ENCODE peak calls at places on chromosomes 6 and 20, in seven cellular contexts. O is body of pancreas, L is HFFc6, Z is neural progenitor cell, I is heart left ventricle, V is left ventricle myocardium inferior, J is GM20000. K is an unnamed sample.

GRCh38 chr6:35911871-35912653 is 8.8 kb downstream of the SRPK1 start:
- DNase-seq in L (no peak), I (no peak), J (no peak), O (no peak), Z (no peak), V (no peak), K (no peak)

GRCh38 chr6:166998256-166999144 is 697 bp upstream of the CEP43 start:
- DNase-seq in Z (peak; percentile 49), L (no peak), O (peak; percentile 16), V (peak; percentile 26), I (peak; percentile 31), J (peak; percentile 46), K (peak; percentile 13)

GRCh38 chr20:830011-830521 is 3.4 kb upstream of the FAM110A start:
- DNase-seq in J (no peak), V (no peak), I (no peak), Z (no peak), L (peak; percentile 48), O (no peak), K (no peak)

GRCh38 chr6:11044712-11045167 is 635 bp upstream of the ELOVL2 start:
- DNase-seq in L (no peak), O (no peak), Z (no peak), I (no peak), V (no peak), J (no peak), K (no peak)

GRCh38 chr6:139028658-139029469 is at the start of gene ABRACL:
- DNase-seq in Z (peak; percentile 52), I (peak; percentile 72), O (peak; percentile 69), V (peak; percentile 57), L (peak; percentile 11), J (peak; percentile 89), K (peak; percentile 61)

GRCh38 chr20:20085071-20085470 is 32.7 kb downstream of the CFAP61 start:
- DNase-seq in J (no peak), L (no peak), Z (no peak), V (peak; percentile 77), I (peak; percentile 74), O (no peak), K (peak; percentile 67)

GRCh38 chr20:13113731-13114130 is 105.0 kb downstream of the SPTLC3 start:
- DNase-seq in J (no peak), L (no peak), O (no peak), I (no peak), V (no peak), Z (no peak), K (no peak)

GRCh38 chr20:21513881-21514540 is at the start of gene NKX2-2:
- DNase-seq in I (no peak), O (no peak), Z (peak; percentile 49), V (no peak), L (no peak), J (peak; percentile 50), K (no peak)

GRCh38 chr6:42095776-42096541 is 45.6 kb downstream of the TAF8 start:
- DNase-seq in I (no peak), Z (peak; percentile 28), V (no peak), L (no peak), J (no peak), O (no peak), K (no peak)

GRCh38 chr6:128410584-128410983 is 109.8 kb downstream of the PTPRK start:
- DNase-seq in Z (no peak), O (no peak), V (no peak), J (no peak), I (no peak), L (no peak), K (no peak)

GRCh38 chr6:161439093-161439492 is 165.2 kb upstream of the AGPAT4 start:
- DNase-seq in Z (no peak), L (no peak), J (no peak), O (peak; percentile 90), I (peak; percentile 71), V (peak; percentile 59), K (peak; percentile 48)

GRCh38 chr20:44714701-44715494 is at the start of gene CCN5:
- DNase-seq in V (peak; percentile 92), O (peak; percentile 87), J (no peak), I (peak; percentile 89), Z (no peak), L (peak; percentile 62), K (peak; percentile 93)

GRCh38 chr6:104941694-104942177 is 15.2 kb upstream of the LIN28B start:
- DNase-seq in O (no peak), L (no peak), I (no peak), J (no peak), V (no peak), Z (peak; percentile 34), K (no peak)

GRCh38 chr6:113102761-113103160 is 754.4 kb upstream of the MARCKS start:
- DNase-seq in Z (no peak), V (no peak), I (no peak), J (no peak), O (no peak), L (peak; percentile 11), K (peak; percentile 5)

GRCh38 chr6:89678531-89678930 is 40.0 kb upstream of the LYRM2 start:
- DNase-seq in J (no peak), L (no peak), Z (no peak), V (no peak), O (no peak), I (no peak), K (no peak)

GRCh38 chr6:76684881-76685280 is 612.4 kb upstream of the IMPG1 start:
- DNase-seq in O (no peak), L (no peak), J (no peak), V (no peak), Z (peak; percentile 24), I (no peak), K (no peak)

GRCh38 chr6:84575264-84575663 is 189.1 kb downstream of the TBX18 start:
- DNase-seq in I (no peak), Z (no peak), O (no peak), J (peak; percentile 10), L (peak; percentile 84), V (no peak), K (no peak)

GRCh38 chr20:21243811-21244210 is 59.3 kb upstream of the XRN2 start:
- DNase-seq in V (no peak), O (no peak), J (no peak), Z (no peak), L (no peak), I (no peak), K (no peak)

GRCh38 chr6:140071601-140072062 is 697.2 kb upstream of the CITED2 start:
- DNase-seq in L (peak; percentile 96), O (no peak), Z (no peak), I (no peak), V (no peak), J (no peak), K (no peak)

GRCh38 chr6:169445227-169445626 is 191.6 kb upstream of the THBS2 start:
- DNase-seq in J (no peak), L (no peak), Z (no peak), O (no peak), I (no peak), V (no peak), K (no peak)

GRCh38 chr20:54629632-54630031 is 154.2 kb downstream of the DOK5 start:
- DNase-seq in V (no peak), Z (no peak), O (no peak), L (no peak), J (no peak), I (no peak), K (no peak)

GRCh38 chr6:140415266-140415665 is 1040.8 kb upstream of the CITED2 start:
- DNase-seq in L (no peak), J (no peak), V (no peak), O (no peak), I (no peak), Z (peak; percentile 36), K (no peak)

GRCh38 chr6:14638932-14639875 is 521.6 kb downstream of the CD83 start:
- DNase-seq in J (peak; percentile 38), I (peak; percentile 73), Z (peak; percentile 87), L (no peak), V (peak; percentile 52), O (no peak), K (peak; percentile 79)

GRCh38 chr6:131136021-131136847 is 967 bp downstream of the AKAP7 start:
- DNase-seq in V (no peak), L (peak; percentile 28), I (no peak), J (no peak), O (peak; percentile 19), Z (no peak), K (peak; percentile 26)
- TF ChIP-seq CTCF in V (no peak), L (no peak), I (no peak), J (no peak), O (no peak), Z (no peak), K (no peak)

GRCh38 chr6:52534363-52534762 is 42.5 kb downstream of the TRAM2 start:
- DNase-seq in L (no peak), V (no peak), I (no peak), Z (no peak), O (no peak), J (no peak), K (no peak)
- TF ChIP-seq CTCF in L (no peak), V (no peak), I (no peak), Z (no peak), O (no peak), J (no peak), K (no peak)

GRCh38 chr6:7615611-7616383 is 25.8 kb downstream of the SNRNP48 start:
- DNase-seq in Z (peak; percentile 63), L (peak; percentile 50), J (peak; percentile 53), O (peak; percentile 50), V (no peak), I (no peak), K (no peak)

GRCh38 chr6:7621761-7622160 is 31.8 kb downstream of the SNRNP48 start:
- DNase-seq in O (no peak), V (no peak), I (no peak), J (no peak), Z (no peak), L (peak; percentile 22), K (no peak)

DNA sequence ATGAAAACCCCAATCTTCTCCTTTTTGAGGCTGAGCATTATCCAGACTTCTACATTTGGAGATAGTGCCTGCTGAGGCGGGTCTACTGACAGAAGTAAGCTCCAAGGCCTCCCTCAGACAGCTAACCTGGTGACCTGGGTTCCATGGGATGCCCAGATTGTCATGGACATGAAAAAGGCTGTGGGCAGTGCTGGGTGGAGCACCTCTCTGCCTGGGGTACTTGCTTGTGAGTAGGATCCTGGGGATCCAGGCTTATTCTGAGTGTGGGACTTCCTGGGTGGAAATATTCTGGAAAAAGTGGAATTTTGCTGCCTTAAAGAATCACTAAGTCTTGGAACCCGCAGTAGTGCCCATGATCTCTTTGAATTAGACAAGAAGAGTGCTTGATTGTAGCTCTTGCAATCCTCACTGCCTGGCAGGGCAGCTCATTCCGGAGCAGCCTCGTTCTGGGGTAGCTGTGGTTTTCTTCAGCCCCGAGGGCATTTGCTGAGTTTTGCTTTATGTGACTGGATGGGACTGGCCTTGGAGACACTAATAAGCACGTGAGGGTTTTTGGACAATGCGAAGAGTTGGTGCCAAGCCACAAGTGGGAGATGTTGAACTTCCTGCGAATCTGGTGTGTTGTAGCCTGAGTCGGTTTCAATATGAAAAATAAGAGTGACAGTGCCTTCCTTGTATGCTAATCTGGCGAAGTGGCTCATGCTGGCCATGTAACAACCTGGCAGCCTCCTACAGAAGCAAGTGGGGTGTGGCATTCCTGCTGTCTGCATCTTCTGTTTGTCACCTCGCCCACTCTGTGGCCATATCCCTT is 28.2 kb downstream of the SNRNP48 start:
- DNase-seq in L (peak; percentile 89), O (peak; percentile 21), V (no peak), I (peak; percentile 31), J (no peak), Z (no peak), K (no peak)
- TF ChIP-seq CTCF in L (peak; percentile 26), O (no peak), V (no peak), I (no peak), J (no peak), Z (no peak), K (no peak)

DNA sequence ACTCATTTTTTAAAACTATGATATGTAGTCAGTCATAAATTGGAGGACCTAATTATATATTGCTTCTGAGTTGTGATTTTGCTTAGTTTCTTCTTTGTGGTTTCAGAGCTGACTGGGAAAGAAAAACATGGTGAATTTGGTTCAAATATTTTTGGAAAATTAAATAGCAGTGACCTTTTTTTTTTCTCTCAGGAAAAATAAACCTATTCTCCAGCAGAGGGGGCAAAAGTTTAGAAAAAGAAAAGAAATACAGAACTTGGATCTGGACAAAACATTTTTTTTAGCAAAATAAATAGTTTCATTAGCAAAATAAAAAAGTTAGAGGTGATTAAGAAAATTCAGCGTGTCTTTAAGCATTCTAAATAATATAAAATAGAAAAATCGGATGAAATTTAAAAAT is 10.2 kb downstream of the COL10A1 start:
- DNase-seq in J (no peak), I (no peak), V (no peak), Z (no peak), O (no peak), L (peak; percentile 5), K (no peak)
- TF ChIP-seq CTCF in J (no peak), I (peak; percentile 22), V (peak; percentile 37), Z (peak; percentile 54), O (no peak), L (peak; percentile 82), K (peak; percentile 34)

K was measured in heart right ventricle.